ENCODE peak calls at places on chromosomes 4 and X, in eight cellular contexts. One of them, this sample, is unnamed.

GRCh38 chr4:166594326-166594946 is 639.9 kb downstream of the SPOCK3 start:
- DNase-seq in GDM1: peak
- DNase-seq in Kasumi-1: peak
- DNase-seq in astrocyte of the cerebellum: peak
- DNase-seq in GM23248: peak
- DNase-seq in C1 segment of cervical spinal cord: no peak
- DNase-seq in EL: peak
- DNase-seq in NCI-H69: peak
- DNase-seq in this sample: no peak

GRCh38 chr4:99301376-99302164 is 10.8 kb upstream of the ADH1A start:
- DNase-seq in GDM1: no peak
- DNase-seq in Kasumi-1: no peak
- DNase-seq in astrocyte of the cerebellum: no peak
- DNase-seq in GM23248: peak
- DNase-seq in C1 segment of cervical spinal cord: no peak
- DNase-seq in EL: no peak
- DNase-seq in NCI-H69: no peak
- DNase-seq in this sample: no peak

GRCh38 chr4:7719354-7720174 is 220.1 kb downstream of the AFAP1 start:
- DNase-seq in GDM1: no peak
- DNase-seq in Kasumi-1: peak
- DNase-seq in astrocyte of the cerebellum: no peak
- DNase-seq in GM23248: peak
- DNase-seq in C1 segment of cervical spinal cord: no peak
- DNase-seq in EL: peak
- DNase-seq in NCI-H69: peak
- DNase-seq in this sample: no peak

GRCh38 chr4:99968330-99968729 is 18.3 kb upstream of the H2AZ1 start:
- DNase-seq in GDM1: no peak
- DNase-seq in Kasumi-1: no peak
- DNase-seq in astrocyte of the cerebellum: no peak
- DNase-seq in GM23248: peak
- DNase-seq in C1 segment of cervical spinal cord: no peak
- DNase-seq in EL: peak
- DNase-seq in NCI-H69: no peak
- DNase-seq in this sample: no peak

GRCh38 chrX:140762061-140762460 is 52.5 kb downstream of the LINC00632 start:
- DNase-seq in GDM1: peak
- DNase-seq in Kasumi-1: peak
- DNase-seq in astrocyte of the cerebellum: peak
- DNase-seq in GM23248: peak
- DNase-seq in C1 segment of cervical spinal cord: no peak
- DNase-seq in EL: peak
- DNase-seq in NCI-H69: peak
- DNase-seq in this sample: no peak

GRCh38 chr4:78645853-78646757 is 94.5 kb downstream of the ANXA3 start:
- DNase-seq in GDM1: no peak
- DNase-seq in Kasumi-1: peak
- DNase-seq in astrocyte of the cerebellum: peak
- DNase-seq in GM23248: peak
- DNase-seq in C1 segment of cervical spinal cord: peak
- DNase-seq in EL: peak
- DNase-seq in NCI-H69: peak
- DNase-seq in this sample: peak

GRCh38 chrX:35786271-35786670 is 11.9 kb upstream of the MAGEB16 start:
- DNase-seq in GDM1: no peak
- DNase-seq in Kasumi-1: no peak
- DNase-seq in astrocyte of the cerebellum: no peak
- DNase-seq in GM23248: no peak
- DNase-seq in C1 segment of cervical spinal cord: no peak
- DNase-seq in EL: no peak
- DNase-seq in NCI-H69: no peak
- DNase-seq in this sample: no peak

GRCh38 chrX:119004920-119005524 is 30.6 kb downstream of the LONRF3 start:
- DNase-seq in GDM1: peak
- DNase-seq in Kasumi-1: peak
- DNase-seq in astrocyte of the cerebellum: peak
- DNase-seq in GM23248: peak
- DNase-seq in C1 segment of cervical spinal cord: no peak
- DNase-seq in EL: peak
- DNase-seq in NCI-H69: peak
- DNase-seq in this sample: no peak

GRCh38 chr4:534576-535151 is 35.7 kb downstream of the PIGG start:
- DNase-seq in GDM1: no peak
- DNase-seq in Kasumi-1: no peak
- DNase-seq in astrocyte of the cerebellum: no peak
- DNase-seq in GM23248: no peak
- DNase-seq in C1 segment of cervical spinal cord: no peak
- DNase-seq in EL: no peak
- DNase-seq in NCI-H69: no peak
- DNase-seq in this sample: no peak

GRCh38 chr4:54643172-54643571 is 14.6 kb upstream of the KIT start:
- DNase-seq in GDM1: no peak
- DNase-seq in Kasumi-1: no peak
- DNase-seq in astrocyte of the cerebellum: no peak
- DNase-seq in GM23248: no peak
- DNase-seq in C1 segment of cervical spinal cord: no peak
- DNase-seq in EL: no peak
- DNase-seq in NCI-H69: no peak
- DNase-seq in this sample: no peak

GRCh38 chrX:154908821-154909220 is 22.7 kb downstream of the F8A1 start:
- DNase-seq in GDM1: no peak
- DNase-seq in Kasumi-1: no peak
- DNase-seq in astrocyte of the cerebellum: no peak
- DNase-seq in GM23248: no peak
- DNase-seq in C1 segment of cervical spinal cord: no peak
- DNase-seq in EL: no peak
- DNase-seq in NCI-H69: no peak
- DNase-seq in this sample: no peak

GRCh38 chr4:168218663-168219062 is 99.9 kb downstream of the DDX60 start:
- DNase-seq in GDM1: no peak
- DNase-seq in Kasumi-1: no peak
- DNase-seq in astrocyte of the cerebellum: no peak
- DNase-seq in GM23248: peak
- DNase-seq in C1 segment of cervical spinal cord: no peak
- DNase-seq in EL: peak
- DNase-seq in NCI-H69: no peak
- DNase-seq in this sample: no peak

GRCh38 chr4:15240764-15241163 is 187.1 kb upstream of the C1QTNF7 start:
- DNase-seq in GDM1: no peak
- DNase-seq in Kasumi-1: no peak
- DNase-seq in astrocyte of the cerebellum: no peak
- DNase-seq in GM23248: peak
- DNase-seq in C1 segment of cervical spinal cord: no peak
- DNase-seq in EL: peak
- DNase-seq in NCI-H69: no peak
- DNase-seq in this sample: no peak

GRCh38 chr4:109803924-109804571 is 2.2 kb upstream of the CFI start:
- DNase-seq in GDM1: no peak
- DNase-seq in Kasumi-1: peak
- DNase-seq in astrocyte of the cerebellum: no peak
- DNase-seq in GM23248: peak
- DNase-seq in C1 segment of cervical spinal cord: no peak
- DNase-seq in EL: peak
- DNase-seq in NCI-H69: peak
- DNase-seq in this sample: no peak

GRCh38 chr4:71195932-71196331 is 142.9 kb upstream of the SLC4A4 start:
- DNase-seq in GDM1: no peak
- DNase-seq in Kasumi-1: no peak
- DNase-seq in astrocyte of the cerebellum: no peak
- DNase-seq in GM23248: peak
- DNase-seq in C1 segment of cervical spinal cord: no peak
- DNase-seq in EL: peak
- DNase-seq in NCI-H69: no peak
- DNase-seq in this sample: no peak

GRCh38 chr4:105859233-105859632 is 36.0 kb upstream of the NPNT start:
- DNase-seq in GDM1: no peak
- DNase-seq in Kasumi-1: no peak
- DNase-seq in astrocyte of the cerebellum: peak
- DNase-seq in GM23248: peak
- DNase-seq in C1 segment of cervical spinal cord: no peak
- DNase-seq in EL: peak
- DNase-seq in NCI-H69: no peak
- DNase-seq in this sample: no peak

GRCh38 chr4:117691572-117692351 is 342.5 kb upstream of the NDST3 start:
- DNase-seq in GDM1: no peak
- DNase-seq in Kasumi-1: no peak
- DNase-seq in astrocyte of the cerebellum: no peak
- DNase-seq in GM23248: no peak
- DNase-seq in C1 segment of cervical spinal cord: no peak
- DNase-seq in EL: no peak
- DNase-seq in NCI-H69: peak
- DNase-seq in this sample: no peak

GRCh38 chr4:189769131-189769530 is 171.5 kb upstream of the FRG1 start:
- DNase-seq in GDM1: no peak
- DNase-seq in Kasumi-1: no peak
- DNase-seq in astrocyte of the cerebellum: no peak
- DNase-seq in GM23248: no peak
- DNase-seq in C1 segment of cervical spinal cord: no peak
- DNase-seq in EL: no peak
- DNase-seq in NCI-H69: no peak
- DNase-seq in this sample: no peak

GRCh38 chr4:102772738-102773340 is 12.1 kb upstream of the MANBA start:
- DNase-seq in GDM1: no peak
- DNase-seq in Kasumi-1: no peak
- DNase-seq in astrocyte of the cerebellum: no peak
- DNase-seq in GM23248: no peak
- DNase-seq in C1 segment of cervical spinal cord: no peak
- DNase-seq in EL: no peak
- DNase-seq in NCI-H69: no peak
- DNase-seq in this sample: no peak

GRCh38 chrX:53714580-53715335 is 28.2 kb upstream of the HUWE1 start:
- DNase-seq in GDM1: peak
- DNase-seq in Kasumi-1: peak
- DNase-seq in astrocyte of the cerebellum: peak
- DNase-seq in GM23248: peak
- DNase-seq in C1 segment of cervical spinal cord: no peak
- DNase-seq in EL: peak
- DNase-seq in NCI-H69: no peak
- DNase-seq in this sample: peak

GRCh38 chrX:29241831-29242230 is 654.6 kb downstream of the IL1RAPL1 start:
- DNase-seq in GDM1: no peak
- DNase-seq in Kasumi-1: no peak
- DNase-seq in astrocyte of the cerebellum: no peak
- DNase-seq in GM23248: no peak
- DNase-seq in C1 segment of cervical spinal cord: no peak
- DNase-seq in EL: no peak
- DNase-seq in NCI-H69: no peak
- DNase-seq in this sample: no peak